ENCODE peak calls at places on chromosome 19, in eight cellular contexts. R, E, N, H, D, U, T and B are unnamed samples. For H3K9me2, the result is how much of the 10 kb centered on the place peaks cover.

GRCh38 chr19:55494172-55494761 is 6.0 kb downstream of the SSC5D start:
- DNase-seq in R (no peak), E (no peak), U (no peak), H (no peak), T (no peak), D (no peak), N (no peak), B (no peak)

GRCh38 chr19:48135411-48135810 is 24.8 kb upstream of the PLA2G4C start:
- DNase-seq in H (peak), N (no peak), R (no peak), T (peak), E (peak), U (peak), D (peak), B (no peak)

GRCh38 chr19:7395793-7396192 is 47.1 kb downstream of the ARHGEF18 start:
- DNase-seq in R (no peak), E (no peak), H (no peak), T (no peak), D (no peak), U (no peak), N (peak), B (no peak)

GRCh38 chr19:51084505-51084904 is 1.8 kb upstream of the KLK14 start:
- DNase-seq in T (no peak), N (no peak), D (no peak), U (no peak), H (no peak), E (no peak), R (no peak), B (no peak)

GRCh38 chr19:10730932-10731331 is 13.1 kb downstream of the DNM2 start:
- DNase-seq in H (no peak), R (no peak), T (peak), U (no peak), E (no peak), D (no peak), N (no peak), B (no peak)

GRCh38 chr19:17527326-17527725 is 15.9 kb downstream of the PGLS start:
- DNase-seq in T (no peak), N (no peak), R (no peak), E (no peak), D (no peak), U (no peak), H (no peak), B (peak)

GRCh38 chr19:8988204-8988603 is 22.0 kb downstream of the MUC16 start:
- DNase-seq in R (peak), D (peak), E (no peak), U (no peak), H (peak), T (no peak), N (peak), B (peak)

GRCh38 chr19:18399008-18399407 is 1.6 kb upstream of the LRRC25 start:
- DNase-seq in H (no peak), U (peak), T (peak), D (no peak), N (peak), R (no peak), E (no peak), B (no peak)

GRCh38 chr19:13212759-13213330 is 62.6 kb downstream of the IER2 start:
- DNase-seq in T (peak), D (peak), N (peak), H (peak), U (peak), E (peak), R (peak), B (peak)

GRCh38 chr19:51352783-51353360 is 10.9 kb upstream of the VSIG10L start:
- DNase-seq in E (no peak), H (no peak), N (no peak), D (no peak), U (no peak), R (no peak), T (no peak), B (no peak)

DNA sequence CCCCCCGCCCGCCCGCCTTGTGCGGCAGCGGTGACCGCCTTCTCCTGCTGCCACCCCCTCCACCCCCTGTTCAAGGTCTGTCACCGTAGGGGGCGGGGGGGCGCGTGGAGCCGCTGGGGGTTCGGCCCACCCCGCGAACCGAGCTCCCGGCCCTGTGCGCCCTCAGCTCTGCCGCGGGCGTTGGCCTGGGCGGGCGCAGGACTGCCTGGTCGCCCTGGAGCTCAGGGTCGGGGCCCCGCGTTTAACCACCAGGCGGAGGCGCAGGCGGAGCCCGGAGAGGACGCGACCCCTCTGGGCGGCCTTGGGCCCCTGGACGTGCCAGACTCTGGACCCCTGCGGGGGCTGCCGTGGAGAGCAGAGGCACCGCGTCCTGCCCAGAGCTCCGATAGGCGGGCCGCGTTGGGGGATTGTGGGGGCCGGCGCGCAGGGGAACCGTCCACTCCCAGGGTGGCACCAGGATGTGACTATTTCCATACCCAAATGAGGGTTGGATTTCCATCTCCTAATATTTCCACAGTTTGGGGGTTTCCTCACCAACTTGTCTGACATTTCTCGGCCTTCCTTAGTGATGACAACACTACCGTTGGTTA is 13.0 kb upstream of the USP29 start:
- DNase-seq in R (no peak), N (no peak), H (no peak), U (no peak), E (peak), D (peak), T (no peak), B (no peak)
- H3K9me2 ChIP-seq in R (under half), N (under half), H (under half), U (under half), E (under half), D (under half), T (under half), B (under half)

GRCh38 chr19:30170495-30171137 is 201.6 kb upstream of the ZNF536 start:
- DNase-seq in R (no peak), N (no peak), D (no peak), T (no peak), U (no peak), H (no peak), E (no peak), B (no peak)

GRCh38 chr19:30167976-30168635 is 204.1 kb upstream of the ZNF536 start:
- DNase-seq in R (no peak), U (no peak), D (no peak), N (no peak), E (no peak), H (no peak), T (no peak), B (no peak)

GRCh38 chr19:30168760-30169159 is 203.4 kb upstream of the ZNF536 start:
- DNase-seq in D (no peak), U (no peak), E (no peak), N (no peak), R (no peak), T (no peak), H (no peak), B (no peak)

GRCh38 chr19:30170081-30170480 is 202.1 kb upstream of the ZNF536 start:
- DNase-seq in N (no peak), D (no peak), E (no peak), T (no peak), U (no peak), R (no peak), H (no peak), B (no peak)

GRCh38 chr19:30169196-30169900 is 202.8 kb upstream of the ZNF536 start:
- DNase-seq in N (no peak), U (no peak), H (no peak), R (no peak), T (no peak), E (no peak), D (no peak), B (no peak)
- H3K9me2 ChIP-seq in N (under half), U (under half), H (under half), R (under half), T (under half), E (under half), D (under half), B (under half)

GRCh38 chr19:4220188-4220587 is 9.1 kb upstream of the EBI3 start:
- DNase-seq in E (no peak), H (no peak), N (no peak), T (no peak), U (no peak), D (no peak), R (no peak), B (no peak)
- H3K9me2 ChIP-seq in E (under half), H (under half), N (under half), T (under half), U (under half), D (under half), R (under half), B (under half)

DNA sequence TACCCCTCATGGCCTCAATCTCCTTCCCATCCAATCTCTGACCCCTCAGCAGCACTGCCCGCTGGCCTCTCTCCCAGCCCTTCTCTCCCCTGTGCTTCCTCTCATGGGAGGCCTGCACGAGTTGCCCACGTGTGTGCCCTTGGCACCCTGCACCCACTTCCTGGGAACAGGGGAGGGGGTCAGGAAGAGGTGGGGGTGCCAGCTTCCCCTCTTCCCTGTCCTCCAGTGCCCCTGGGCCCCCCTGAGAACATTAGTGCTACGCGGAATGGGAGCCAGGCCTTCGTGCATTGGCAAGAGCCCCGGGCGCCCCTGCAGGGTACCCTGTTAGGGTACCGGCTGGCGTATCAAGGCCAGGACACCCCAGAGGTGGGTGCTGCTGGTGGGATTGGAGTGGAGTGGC is 19.2 kb downstream of the AXL start:
- DNase-seq in H (no peak), N (no peak), R (no peak), D (no peak), T (no peak), U (no peak), E (no peak), B (no peak)
- H3K9me2 ChIP-seq in H (under half), N (under half), R (under half), D (under half), T (under half), U (under half), E (under half), B (under half)

DNA sequence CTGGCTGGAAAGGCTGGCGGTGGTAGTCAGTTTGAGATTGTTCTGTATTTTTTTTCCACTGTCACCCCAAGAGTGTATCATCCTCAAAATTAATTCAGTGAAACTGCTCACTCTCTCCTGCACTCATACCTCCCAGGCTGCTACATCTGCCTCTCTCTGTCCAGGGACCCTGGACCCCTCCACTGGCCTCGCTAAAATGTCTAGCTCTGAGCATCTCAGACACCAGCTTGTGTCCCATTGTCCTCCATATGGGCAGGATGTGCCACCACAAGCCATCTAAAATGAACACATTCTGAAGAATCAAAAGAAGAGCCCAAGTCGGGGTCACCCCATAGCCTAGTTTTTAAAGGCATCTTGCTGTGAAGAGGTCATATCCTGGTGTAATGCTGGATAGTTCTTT is 345.5 kb upstream of the TSHZ3 start:
- DNase-seq in T (no peak), D (no peak), R (no peak), N (no peak), U (no peak), E (no peak), H (no peak), B (no peak)
- H3K9me2 ChIP-seq in T (under half), D (under half), R (under half), N (under half), U (under half), E (under half), H (under half), B (under half)

DNA sequence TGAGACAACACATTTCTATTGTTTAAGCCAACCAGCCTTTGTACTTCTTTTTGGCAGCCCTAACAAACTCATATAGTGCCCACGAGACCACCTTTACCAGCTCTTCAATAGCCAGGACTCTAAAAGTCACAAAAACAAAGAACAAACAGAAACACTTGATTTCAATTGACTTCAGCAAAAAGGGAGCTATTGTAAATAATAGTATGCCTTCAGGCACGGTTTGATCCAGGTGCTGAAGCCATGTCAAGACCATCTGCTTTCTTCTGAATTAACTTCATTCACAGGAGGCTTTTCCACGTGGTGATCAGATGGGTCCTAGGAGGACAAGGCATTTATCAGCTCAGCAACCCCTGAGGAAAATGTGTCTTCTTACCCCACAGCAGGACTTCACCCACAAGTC is 53.8 kb downstream of the TINCR start:
- DNase-seq in T (no peak), D (no peak), U (no peak), N (no peak), R (no peak), H (no peak), E (no peak), B (no peak)
- H3K9me2 ChIP-seq in T (under half), D (under half), U (under half), N (under half), R (under half), H (under half), E (under half), B (under half)

GRCh38 chr19:33493401-33494275 is 28.0 kb downstream of the PEPD start:
- DNase-seq in N (no peak), R (no peak), D (no peak), T (no peak), E (peak), H (no peak), U (no peak), B (no peak)

GRCh38 chr19:33490041-33490451 is 31.5 kb downstream of the PEPD start:
- DNase-seq in N (no peak), T (no peak), E (peak), U (no peak), H (no peak), D (no peak), R (no peak), B (no peak)

GRCh38 chr19:33488826-33489225 is 32.8 kb downstream of the PEPD start:
- DNase-seq in E (no peak), H (no peak), R (no peak), T (no peak), U (no peak), D (no peak), N (no peak), B (no peak)

GRCh38 chr19:33492951-33493350 is 28.6 kb downstream of the PEPD start:
- DNase-seq in R (no peak), E (no peak), N (no peak), T (no peak), H (no peak), D (no peak), U (no peak), B (no peak)

GRCh38 chr19:33492090-33492489 is 29.5 kb downstream of the PEPD start:
- DNase-seq in E (no peak), N (no peak), T (no peak), D (no peak), R (no peak), H (no peak), U (no peak), B (no peak)
- H3K9me2 ChIP-seq in E (under half), N (under half), T (under half), D (under half), R (under half), H (under half), U (under half), B (under half)

GRCh38 chr19:41166888-41167804 is 25.9 kb upstream of the CYP2S1 start:
- DNase-seq in T (peak), H (no peak), R (no peak), E (no peak), U (no peak), D (no peak), N (no peak), B (no peak)

GRCh38 chr19:41156207-41156606 is 36.8 kb upstream of the CYP2S1 start:
- DNase-seq in E (no peak), H (no peak), U (peak), N (peak), R (no peak), D (no peak), T (no peak), B (no peak)

GRCh38 chr19:41159861-41160260 is 33.2 kb upstream of the CYP2S1 start:
- DNase-seq in T (no peak), U (no peak), E (no peak), R (no peak), H (no peak), N (no peak), D (no peak), B (no peak)

GRCh38 chr19:41161903-41162302 is 31.1 kb upstream of the CYP2S1 start:
- DNase-seq in U (no peak), R (peak), E (no peak), N (peak), D (peak), H (no peak), T (no peak), B (no peak)
- H3K9me2 ChIP-seq in U (under half), R (under half), E (under half), N (under half), D (under half), H (under half), T (under half), B (under half)

GRCh38 chr19:23539499-23539898 is 144.2 kb upstream of the ZNF91 start:
- DNase-seq in U (no peak), D (no peak), H (no peak), N (no peak), E (no peak), T (no peak), R (no peak), B (no peak)

GRCh38 chr19:23547156-23547555 is 139.9 kb downstream of the ZNF675 start:
- DNase-seq in D (no peak), T (no peak), U (no peak), N (no peak), H (no peak), E (no peak), R (no peak), B (no peak)

GRCh38 chr19:23542562-23542961 is 144.4 kb downstream of the ZNF675 start:
- DNase-seq in E (no peak), D (no peak), N (no peak), U (no peak), H (no peak), T (no peak), R (no peak), B (no peak)

GRCh38 chr19:23543351-23543750 is 143.7 kb downstream of the ZNF675 start:
- DNase-seq in N (no peak), U (no peak), E (no peak), R (no peak), H (no peak), T (no peak), D (no peak), B (no peak)

DNA sequence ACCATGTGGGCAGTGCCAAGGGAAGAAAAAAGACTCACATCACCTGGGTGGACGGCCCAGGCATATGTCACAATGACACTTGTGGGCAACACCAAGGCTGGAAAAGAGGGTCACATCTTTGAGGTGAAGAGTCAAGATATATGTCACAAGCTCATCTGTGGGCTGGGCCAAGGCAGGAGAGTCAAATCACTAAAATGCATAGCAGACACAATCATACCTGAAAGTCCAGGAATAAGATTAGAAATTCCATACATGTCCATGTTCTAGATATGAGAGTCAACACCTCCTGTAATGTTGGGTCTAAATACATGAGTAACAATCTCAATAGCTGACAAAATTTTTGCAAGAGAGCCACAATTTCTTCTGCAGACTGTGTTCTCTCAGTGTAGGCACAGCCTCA is 145.0 kb downstream of the ZNF675 start:
- DNase-seq in T (no peak), N (no peak), U (no peak), R (no peak), D (no peak), E (no peak), H (no peak), B (no peak)
- H3K9me2 ChIP-seq in T (under half), N (under half), U (under half), R (under half), D (under half), E (under half), H (under half), B (under half)